ENCODE peak calls at places on chromosomes 2 and 18, in ten cellular contexts. E is brain microvascular endothelial cell, Q is fibroblast of lung, P is IMR-90, H is thoracic aorta, J is astrocyte of the spinal cord, W is endothelial cell, A is AG04449, Z is left lung, F is psoas muscle. R is an unnamed sample.

GRCh38 chr2:88880441-88880953 is 189.0 kb downstream of the RPIA start:
- DNase-seq in P (peak), H (no peak), Q (peak), F (no peak), W (peak), Z (no peak), A (no peak), J (peak), E (peak), R (no peak)

GRCh38 chr18:28905509-28905908 is 728.6 kb upstream of the CDH2 start:
- DNase-seq in Z (no peak), F (no peak), P (peak), A (no peak), J (peak), W (no peak), Q (no peak), E (peak), H (no peak), R (no peak)

GRCh38 chr18:63951302-63951705 is 2.2 kb downstream of the HMSD start:
- DNase-seq in F (no peak), J (peak), Z (no peak), P (peak), H (no peak), E (peak), A (no peak), W (no peak), Q (no peak), R (peak)

GRCh38 chr2:221501210-221501882 is 70.8 kb downstream of the EPHA4 start:
- DNase-seq in E (peak), A (peak), Z (no peak), F (no peak), W (no peak), Q (peak), H (no peak), J (peak), P (peak), R (no peak)

GRCh38 chr2:64645014-64645418 is 8.7 kb downstream of the SERTAD2 start:
- DNase-seq in Z (peak), A (no peak), P (peak), H (no peak), W (peak), J (peak), F (no peak), E (peak), Q (peak), R (no peak)

GRCh38 chr2:134917219-134917957 is 1.2 kb upstream of the CCNT2 start:
- DNase-seq in F (peak), Q (no peak), P (no peak), A (no peak), H (no peak), W (peak), J (no peak), E (no peak), Z (peak), R (no peak)

GRCh38 chr2:132668986-132669853 is 785 bp downstream of the LYPD1 start:
- DNase-seq in J (peak), F (no peak), P (no peak), A (no peak), Q (peak), E (no peak), W (peak), H (no peak), Z (peak), R (no peak)

GRCh38 chr18:10015288-10015701 is 101.5 kb downstream of the VAPA start:
- DNase-seq in H (no peak), Z (no peak), Q (no peak), W (no peak), J (peak), A (no peak), E (peak), F (no peak), P (peak), R (no peak)

GRCh38 chr2:80326861-80327260 is 22.3 kb upstream of the LRRTM1 start:
- DNase-seq in J (no peak), W (no peak), P (no peak), F (no peak), H (no peak), Q (no peak), E (no peak), A (no peak), Z (no peak), R (no peak)

GRCh38 chr18:44823782-44824181 is 143.1 kb downstream of the SETBP1 start:
- DNase-seq in Q (peak), W (no peak), A (no peak), P (peak), J (peak), E (no peak), F (no peak), Z (no peak), H (no peak), R (no peak)

GRCh38 chr2:94986392-94986963 is 39.0 kb upstream of the MAL start:
- DNase-seq in F (no peak), Z (no peak), A (peak), W (peak), P (peak), J (peak), H (no peak), E (peak), Q (peak), R (peak)

GRCh38 chr2:160703648-160704585 is 210.3 kb upstream of the RBMS1 start:
- DNase-seq in W (no peak), P (no peak), A (no peak), J (no peak), F (peak), H (no peak), Z (no peak), E (no peak), Q (no peak), R (no peak)

GRCh38 chr2:21836766-21837543 is 713.2 kb downstream of the TDRD15 start:
- DNase-seq in E (peak), Z (no peak), J (peak), Q (peak), H (no peak), F (no peak), P (peak), W (no peak), A (peak), R (no peak)

GRCh38 chr2:176854878-176855277 is 357.7 kb upstream of the HNRNPA3 start:
- DNase-seq in H (no peak), Q (no peak), Z (no peak), W (no peak), J (no peak), F (no peak), A (no peak), E (no peak), P (no peak), R (no peak)

GRCh38 chr2:239033801-239034560 is 186.1 kb downstream of the TWIST2 start:
- DNase-seq in H (no peak), A (no peak), F (no peak), W (no peak), P (no peak), J (no peak), E (no peak), Q (no peak), Z (peak), R (no peak)

GRCh38 chr18:78506031-78506461 is 473.6 kb upstream of the SALL3 start:
- DNase-seq in A (no peak), Z (no peak), P (no peak), E (no peak), H (no peak), F (no peak), Q (no peak), J (no peak), W (no peak), R (no peak)

GRCh38 chr2:220143336-220143735 is 515.9 kb downstream of the SLC4A3 start:
- DNase-seq in E (peak), Q (peak), P (peak), F (no peak), Z (no peak), H (no peak), W (no peak), A (peak), J (peak), R (no peak)

GRCh38 chr2:18545384-18545783 is 15.1 kb downstream of the RDH14 start:
- DNase-seq in A (no peak), H (no peak), Q (peak), J (peak), F (no peak), Z (no peak), P (peak), E (peak), W (no peak), R (no peak)

GRCh38 chr2:191649519-191649918 is 28.4 kb upstream of the NABP1 start:
- DNase-seq in E (no peak), A (no peak), Z (no peak), F (no peak), Q (no peak), H (no peak), W (no peak), J (no peak), P (no peak), R (no peak)

GRCh38 chr2:227406177-227407031 is 18.7 kb upstream of the SCYGR1 start:
- DNase-seq in F (no peak), Q (peak), P (peak), Z (no peak), A (peak), J (peak), W (peak), H (peak), E (peak), R (peak)

GRCh38 chr2:233092446-233093438 is 32.6 kb downstream of the INPP5D start:
- DNase-seq in P (no peak), W (no peak), H (no peak), E (no peak), J (no peak), Z (no peak), F (no peak), Q (no peak), A (no peak), R (no peak)

GRCh38 chr2:148989882-148990493 is 48.5 kb upstream of the LYPD6B start:
- DNase-seq in Z (no peak), F (no peak), A (peak), Q (peak), J (peak), H (no peak), P (peak), W (peak), E (peak), R (peak)

GRCh38 chr2:238425979-238426567 is 654 bp upstream of the ASB1 start:
- DNase-seq in F (no peak), J (peak), Z (peak), P (peak), E (peak), A (no peak), H (no peak), Q (peak), W (no peak), R (no peak)

GRCh38 chr2:85132834-85133637 is at the start of gene TCF7L1:
- DNase-seq in P (peak), Z (peak), E (peak), Q (peak), H (peak), W (peak), J (peak), F (peak), A (no peak), R (peak)

GRCh38 chr18:55136864-55137263 is 177.6 kb upstream of the CCDC68 start:
- DNase-seq in A (no peak), P (peak), J (peak), Z (no peak), H (no peak), F (no peak), W (no peak), Q (no peak), E (peak), R (no peak)

GRCh38 chr2:61017556-61018318 is at the start of the genes PEX13 and PUS10:
- DNase-seq in J (no peak), Z (peak), P (peak), W (peak), A (no peak), H (peak), F (peak), Q (peak), E (peak), R (peak)

GRCh38 chr18:3593381-3593903 is 143.5 kb downstream of the TGIF1 start:
- DNase-seq in A (peak), Q (peak), P (peak), J (peak), F (no peak), H (no peak), E (peak), W (peak), Z (no peak), R (no peak)

GRCh38 chr2:133287709-133288108 is 280.6 kb downstream of the NCKAP5 start:
- DNase-seq in A (peak), Z (no peak), W (no peak), P (peak), F (no peak), Q (peak), H (no peak), J (peak), E (peak), R (no peak)

GRCh38 chr2:42914860-42915259 is 122.5 kb upstream of the HAAO start:
- DNase-seq in Q (no peak), Z (no peak), F (no peak), J (no peak), H (no peak), W (no peak), P (no peak), E (no peak), A (no peak), R (no peak)

GRCh38 chr2:65834657-65835056 is 402.3 kb upstream of the SPRED2 start:
- DNase-seq in J (no peak), E (no peak), H (no peak), Q (no peak), P (no peak), Z (no peak), W (no peak), F (no peak), A (no peak), R (no peak)

GRCh38 chr18:54775686-54776085 is 52.6 kb upstream of the RAB27B start:
- DNase-seq in H (no peak), F (no peak), W (no peak), Q (peak), A (no peak), E (peak), P (peak), J (peak), Z (no peak), R (no peak)

GRCh38 chr2:43340066-43340465 is 113.7 kb upstream of the ZFP36L2 start:
- DNase-seq in A (no peak), P (peak), H (no peak), Z (no peak), Q (peak), F (no peak), E (no peak), W (no peak), J (no peak), R (no peak)

GRCh38 chr2:121286506-121286905 is 1.5 kb upstream of the TFCP2L1 start:
- DNase-seq in A (no peak), P (no peak), Q (no peak), E (no peak), Z (no peak), J (no peak), W (no peak), H (no peak), F (no peak), R (no peak)

GRCh38 chr2:110869472-110870446 is 137.4 kb downstream of the ACOXL start:
- DNase-seq in H (no peak), E (peak), F (no peak), Z (no peak), P (peak), A (no peak), Q (peak), W (no peak), J (peak), R (no peak)

GRCh38 chr2:64049633-64050220 is 30.5 kb upstream of the VPS54 start:
- DNase-seq in P (peak), F (peak), H (no peak), E (peak), Z (no peak), W (peak), Q (peak), A (no peak), J (peak), R (peak)

GRCh38 chr2:102337481-102338386 is 17.9 kb upstream of the IL18R1 start:
- DNase-seq in Z (no peak), F (no peak), W (no peak), J (no peak), A (no peak), Q (peak), E (no peak), P (no peak), H (no peak), R (no peak)

GRCh38 chr2:51829477-51829876 is 797.5 kb upstream of the NRXN1 start:
- DNase-seq in P (no peak), F (no peak), Q (no peak), H (no peak), A (no peak), J (no peak), W (no peak), E (no peak), Z (no peak), R (no peak)

GRCh38 chr2:188976545-188977268 is 2.5 kb downstream of the COL3A1 start:
- DNase-seq in Q (peak), W (no peak), P (peak), E (peak), F (no peak), Z (no peak), A (no peak), H (no peak), J (peak), R (no peak)
- TF ChIP-seq CTCF in Q (peak), W (peak), P (peak), E (peak), F (peak), Z (peak), A (peak), H (peak), J (peak), R (no peak)

GRCh38 chr2:33670392-33670937 is 71.4 kb upstream of the FAM98A start:
- DNase-seq in E (no peak), J (no peak), P (no peak), H (no peak), A (no peak), F (no peak), Q (no peak), Z (no peak), W (no peak), R (no peak)
- TF ChIP-seq CTCF in E (no peak), J (peak), P (no peak), H (no peak), A (no peak), F (no peak), Q (no peak), Z (no peak), W (peak), R (no peak)

GRCh38 chr2:147933931-147934330 is 86.6 kb downstream of the ORC4 start:
- DNase-seq in P (no peak), H (no peak), J (no peak), W (no peak), A (no peak), Z (no peak), F (no peak), Q (no peak), E (no peak), R (no peak)
- TF ChIP-seq CTCF in P (no peak), H (no peak), J (no peak), W (no peak), A (no peak), Z (no peak), F (no peak), Q (no peak), E (no peak), R (no peak)

GRCh38 chr2:29295843-29296242 is 180.6 kb downstream of the CLIP4 start:
- DNase-seq in W (peak), H (no peak), J (no peak), F (no peak), Z (no peak), P (peak), A (no peak), Q (no peak), E (no peak), R (no peak)
- TF ChIP-seq CTCF in W (peak), H (no peak), J (peak), F (no peak), Z (no peak), P (peak), A (peak), Q (peak), E (peak), R (no peak)

GRCh38 chr2:27522400-27522945 is 25.8 kb downstream of the GCKR start:
- DNase-seq in Z (no peak), E (no peak), A (no peak), P (no peak), Q (no peak), F (no peak), W (no peak), J (no peak), H (no peak), R (no peak)
- TF ChIP-seq CTCF in Z (no peak), E (no peak), A (no peak), P (no peak), Q (no peak), F (no peak), W (no peak), J (no peak), H (no peak), R (no peak)